ENCODE peak calls at places on chromosome 2, in six cellular contexts. D is fibroblast of villous mesenchyme, V is A549, X is breast epithelium, N is BJ, Y is fibroblast of pulmonary artery. O is an unnamed sample.

GRCh38 chr2:230012242-230012884 is 56.4 kb downstream of the SLC16A14 start:
- DNase-seq in X (no peak), Y (peak), N (no peak), V (no peak), D (peak), O (no peak)

GRCh38 chr2:195319548-195320415 is 337.2 kb upstream of the SLC39A10 start:
- DNase-seq in Y (no peak), N (no peak), X (no peak), D (no peak), V (peak), O (peak)

GRCh38 chr2:58708565-58708964 is 467.4 kb upstream of the FANCL start:
- DNase-seq in V (no peak), D (no peak), X (no peak), N (no peak), Y (no peak), O (no peak)

GRCh38 chr2:149467461-149467860 is 120.1 kb downstream of the MMADHC start:
- DNase-seq in N (no peak), D (peak), V (no peak), X (no peak), Y (no peak), O (no peak)

GRCh38 chr2:128457716-128458115 is 139.0 kb upstream of the HS6ST1 start:
- DNase-seq in Y (no peak), D (no peak), V (no peak), N (no peak), X (no peak), O (no peak)

GRCh38 chr2:134399096-134399495 is 145.2 kb downstream of the MGAT5 start:
- DNase-seq in V (no peak), N (no peak), X (no peak), D (peak), Y (peak), O (peak)

GRCh38 chr2:240205348-240205747 is 64.9 kb upstream of the OTOS start:
- DNase-seq in V (peak), D (peak), N (no peak), Y (peak), X (no peak), O (peak)

GRCh38 chr2:196160101-196160500 is 11.3 kb downstream of the STK17B start:
- DNase-seq in Y (peak), X (peak), V (peak), D (peak), N (peak), O (peak)

GRCh38 chr2:238282861-238283738 is 5.3 kb downstream of the PER2 start:
- DNase-seq in V (no peak), Y (no peak), X (no peak), D (no peak), N (no peak), O (no peak)

GRCh38 chr2:241777167-241777685 is 604 bp downstream of the GAL3ST2 start:
- DNase-seq in N (no peak), Y (no peak), X (peak), D (no peak), V (no peak), O (no peak)

GRCh38 chr2:202418511-202418910 is 42.4 kb downstream of the BMPR2 start:
- DNase-seq in X (no peak), V (no peak), N (no peak), Y (no peak), D (no peak), O (no peak)

GRCh38 chr2:51290725-51291124 is 258.8 kb upstream of the NRXN1 start:
- DNase-seq in X (no peak), N (no peak), D (no peak), Y (peak), V (no peak), O (peak)

GRCh38 chr2:45850558-45850957 is 199.1 kb downstream of the PRKCE start:
- DNase-seq in V (no peak), Y (no peak), N (no peak), X (no peak), D (no peak), O (no peak)

GRCh38 chr2:96608459-96609455 is 29.4 kb downstream of the KANSL3 start:
- DNase-seq in D (peak), X (no peak), Y (peak), V (peak), N (no peak), O (peak)

GRCh38 chr2:96601382-96602292 is 36.5 kb downstream of the KANSL3 start:
- DNase-seq in Y (no peak), N (no peak), V (no peak), X (no peak), D (no peak), O (no peak)

GRCh38 chr2:96602330-96602823 is 35.7 kb downstream of the KANSL3 start:
- DNase-seq in Y (no peak), N (no peak), X (no peak), D (no peak), V (peak), O (no peak)

GRCh38 chr2:96599941-96600340 is 38.2 kb downstream of the KANSL3 start:
- DNase-seq in Y (no peak), V (no peak), N (no peak), X (no peak), D (no peak), O (no peak)

GRCh38 chr2:96604104-96604503 is 34.0 kb downstream of the KANSL3 start:
- DNase-seq in V (peak), N (no peak), X (no peak), Y (no peak), D (no peak), O (no peak)
- TF ChIP-seq CTCF in V (no peak), N (peak), X (no peak), Y (peak), D (peak), O (peak)

DNA sequence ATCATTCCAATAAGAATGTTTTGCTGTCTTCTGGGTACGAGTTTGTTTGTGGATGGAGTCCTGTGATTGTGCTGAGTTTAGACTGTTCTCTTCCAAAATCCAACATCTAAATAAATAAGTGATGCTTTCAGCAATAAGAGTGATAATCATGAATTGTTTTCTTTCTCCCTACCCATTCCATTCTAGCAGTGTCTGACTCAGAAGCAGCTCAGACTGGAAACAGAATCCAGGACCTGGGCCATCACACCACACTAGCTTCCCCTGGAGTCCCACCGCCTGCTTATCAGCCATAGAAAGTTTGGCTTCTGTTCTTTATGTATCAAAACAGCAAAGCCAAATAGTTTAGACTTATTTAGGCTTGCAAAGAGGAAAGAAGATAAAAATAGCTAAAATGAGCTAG is 76.4 kb upstream of the CNGA3 start:
- DNase-seq in D (peak), Y (no peak), X (no peak), N (no peak), V (no peak), O (no peak)
- H3K4me3 ChIP-seq in D (no peak), Y (no peak), X (no peak), N (no peak), V (no peak), O (no peak)

DNA sequence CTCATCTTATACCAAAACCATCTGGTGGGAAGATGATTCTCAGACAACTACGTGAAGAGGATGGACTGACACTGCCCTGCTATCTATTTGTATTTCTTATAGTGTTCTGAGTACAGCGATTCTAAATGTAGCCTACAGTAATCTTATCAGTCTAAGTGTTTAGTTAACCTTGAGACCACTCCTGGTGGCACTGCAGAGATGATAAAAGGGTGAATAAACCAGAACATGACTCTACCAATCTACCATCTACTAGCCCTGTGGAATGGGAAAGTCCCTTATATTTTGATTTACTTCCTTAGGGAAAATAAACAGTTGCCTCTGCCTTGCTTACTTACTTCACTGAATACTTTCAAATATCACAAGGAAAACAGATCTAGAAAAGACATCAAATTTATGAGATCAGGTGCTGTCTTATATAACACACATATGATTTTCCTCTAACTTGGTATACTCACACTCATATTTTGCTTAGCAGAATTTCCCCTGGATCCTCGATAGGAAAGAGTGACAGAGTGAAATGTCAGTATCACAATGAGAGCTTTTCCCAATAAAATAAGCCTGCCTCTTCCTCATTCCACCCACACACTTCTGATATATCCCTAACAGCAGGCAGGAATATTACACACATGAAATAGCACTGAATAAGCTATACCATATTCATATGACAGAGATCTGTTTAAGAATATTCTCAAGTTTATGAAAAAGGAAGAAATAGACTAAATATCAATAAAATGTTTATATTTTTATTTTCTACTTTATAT is 58.6 kb upstream of the MTIF2 start:
- DNase-seq in X (no peak), Y (no peak), D (no peak), V (no peak), N (no peak), O (no peak)
- TF ChIP-seq CTCF in X (no peak), Y (no peak), D (no peak), V (no peak), N (no peak), O (no peak)

DNA sequence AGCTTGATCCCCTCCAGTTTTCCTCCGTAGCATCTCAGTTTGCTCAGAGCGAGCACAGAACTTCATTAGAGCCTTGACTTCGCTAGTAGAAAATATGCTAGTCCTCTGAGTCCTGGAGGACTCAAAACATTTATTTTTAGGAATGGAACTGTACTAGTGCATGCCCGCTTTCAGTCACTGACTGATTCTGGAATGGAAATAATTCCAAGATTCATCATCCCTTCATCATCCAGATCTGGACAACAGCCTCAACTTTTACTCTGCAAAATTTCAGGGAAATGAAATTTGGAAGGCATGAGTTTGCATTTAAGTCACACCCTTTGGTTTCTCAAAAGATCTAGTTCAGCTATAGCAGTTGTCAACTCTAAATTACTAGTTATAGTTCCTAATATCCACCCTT is 304.6 kb downstream of the XIRP2 start:
- DNase-seq in V (no peak), Y (no peak), X (no peak), N (peak), D (no peak), O (peak)
- H3K4me3 ChIP-seq in V (no peak), Y (no peak), X (no peak), N (no peak), D (no peak), O (no peak)

GRCh38 chr2:206442854-206443734 is at the start of gene ADAM23:
- DNase-seq in V (peak), N (no peak), D (peak), X (no peak), Y (peak), O (peak)
- TF ChIP-seq CTCF in V (peak), N (peak), D (no peak), X (no peak), Y (no peak), O (peak)

DNA sequence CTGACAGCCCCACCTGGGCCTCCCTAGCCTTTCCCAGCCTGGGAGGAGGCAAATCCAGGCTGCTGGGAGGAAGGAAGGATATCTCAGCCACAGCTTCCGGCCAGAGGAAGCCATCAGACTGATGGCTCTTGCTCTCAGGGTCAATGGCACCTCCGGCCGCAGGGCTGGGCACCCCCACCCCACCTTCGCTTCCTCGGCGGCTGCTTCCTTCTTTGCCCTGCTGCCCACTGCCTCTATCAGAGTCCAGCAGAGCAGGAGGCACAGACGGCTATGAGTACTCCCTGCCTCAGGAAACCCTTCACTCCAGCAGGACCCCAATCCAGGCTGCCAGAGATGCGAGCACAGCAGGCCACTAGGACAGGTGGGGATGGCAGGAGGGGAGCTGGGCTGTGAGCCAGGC is 3.3 kb downstream of the SEMA4C start:
- DNase-seq in X (no peak), N (no peak), Y (no peak), V (no peak), D (no peak), O (no peak)
- H3K4me3 ChIP-seq in X (peak), N (no peak), Y (peak), V (no peak), D (no peak), O (no peak)